ENCODE peak calls at places on chromosomes 12 and 14, in seven cellular contexts. U, C, A, W, L, E and B are unnamed samples.

GRCh38 chr14:38135096-38135495 is 72.6 kb upstream of the SSTR1 start:
- DNase-seq in U (no peak), C (no peak), A (no peak), W (no peak), L (no peak), E (no peak), B (no peak)

GRCh38 chr12:116539361-116539771 is 19.8 kb upstream of the MAP1LC3B2 start:
- DNase-seq in U (no peak), C (no peak), A (no peak), W (no peak), L (no peak), E (no peak), B (no peak)

GRCh38 chr12:132886529-132887477 is 602 bp downstream of the CHFR start:
- DNase-seq in U (no peak), C (peak; percentile 70), A (no peak), W (no peak), L (no peak), E (peak; percentile 6), B (no peak)

GRCh38 chr12:553216-554000 is 93.7 kb downstream of the B4GALNT3 start:
- DNase-seq in U (no peak), C (no peak), A (no peak), W (no peak), L (no peak), E (no peak), B (no peak)

GRCh38 chr12:67068773-67069450 is 200.2 kb upstream of the CAND1 start:
- DNase-seq in U (peak; percentile 24), C (no peak), A (no peak), W (no peak), L (no peak), E (peak; percentile 3), B (peak; percentile 21)

GRCh38 chr12:113439606-113440030 is 17.4 kb downstream of the SDSL start:
- DNase-seq in U (peak; percentile 77), C (no peak), A (no peak), W (no peak), L (no peak), E (peak; percentile 40), B (no peak)

GRCh38 chr12:111126331-111126730 is 206.0 kb upstream of the MYL2 start:
- DNase-seq in U (no peak), C (no peak), A (no peak), W (no peak), L (peak; percentile 13), E (no peak), B (no peak)

GRCh38 chr12:2411011-2411410 is 358.2 kb downstream of the CACNA1C start:
- DNase-seq in U (no peak), C (no peak), A (no peak), W (no peak), L (no peak), E (no peak), B (peak; percentile 10)

GRCh38 chr12:101298426-101298825 is 18.5 kb downstream of the UTP20 start:
- DNase-seq in U (no peak), C (no peak), A (no peak), W (no peak), L (no peak), E (no peak), B (no peak)

GRCh38 chr14:55201219-55202096 is 10.1 kb upstream of the DLGAP5 start:
- DNase-seq in U (no peak), C (no peak), A (no peak), W (no peak), L (no peak), E (peak; percentile 24), B (no peak)

GRCh38 chr14:72558721-72559120 is 335.2 kb downstream of the DPF3 start:
- DNase-seq in U (no peak), C (no peak), A (no peak), W (no peak), L (no peak), E (no peak), B (no peak)

GRCh38 chr12:103571286-103571685 is 15.8 kb upstream of the STAB2 start:
- DNase-seq in U (no peak), C (no peak), A (no peak), W (peak; percentile 26), L (no peak), E (peak; percentile 16), B (no peak)

GRCh38 chr12:15856097-15856982 is 25.8 kb upstream of the STRAP start:
- DNase-seq in U (peak; percentile 7), C (no peak), A (no peak), W (peak; percentile 68), L (peak; percentile 93), E (peak; percentile 63), B (no peak)

GRCh38 chr14:93430319-93430801 is 379 bp upstream of the UNC79 start:
- DNase-seq in U (no peak), C (no peak), A (no peak), W (no peak), L (no peak), E (no peak), B (no peak)

GRCh38 chr12:21828779-21829178 is 54.3 kb upstream of the KCNJ8 start:
- DNase-seq in U (no peak), C (peak; percentile 63), A (no peak), W (no peak), L (peak; percentile 44), E (no peak), B (no peak)

GRCh38 chr14:99910337-99911268 is 117.4 kb downstream of the EML1 start:
- DNase-seq in U (no peak), C (no peak), A (no peak), W (no peak), L (no peak), E (peak; percentile 16), B (no peak)

GRCh38 chr14:61502459-61503093 is 181.2 kb downstream of the PRKCH start:
- DNase-seq in U (no peak), C (no peak), A (no peak), W (no peak), L (no peak), E (no peak), B (no peak)

GRCh38 chr14:36661506-36662257 is at the start of gene PAX9:
- DNase-seq in U (peak; percentile 93), C (peak; percentile 87), A (no peak), W (peak; percentile 81), L (peak; percentile 89), E (peak; percentile 39), B (peak; percentile 60)

DNA sequence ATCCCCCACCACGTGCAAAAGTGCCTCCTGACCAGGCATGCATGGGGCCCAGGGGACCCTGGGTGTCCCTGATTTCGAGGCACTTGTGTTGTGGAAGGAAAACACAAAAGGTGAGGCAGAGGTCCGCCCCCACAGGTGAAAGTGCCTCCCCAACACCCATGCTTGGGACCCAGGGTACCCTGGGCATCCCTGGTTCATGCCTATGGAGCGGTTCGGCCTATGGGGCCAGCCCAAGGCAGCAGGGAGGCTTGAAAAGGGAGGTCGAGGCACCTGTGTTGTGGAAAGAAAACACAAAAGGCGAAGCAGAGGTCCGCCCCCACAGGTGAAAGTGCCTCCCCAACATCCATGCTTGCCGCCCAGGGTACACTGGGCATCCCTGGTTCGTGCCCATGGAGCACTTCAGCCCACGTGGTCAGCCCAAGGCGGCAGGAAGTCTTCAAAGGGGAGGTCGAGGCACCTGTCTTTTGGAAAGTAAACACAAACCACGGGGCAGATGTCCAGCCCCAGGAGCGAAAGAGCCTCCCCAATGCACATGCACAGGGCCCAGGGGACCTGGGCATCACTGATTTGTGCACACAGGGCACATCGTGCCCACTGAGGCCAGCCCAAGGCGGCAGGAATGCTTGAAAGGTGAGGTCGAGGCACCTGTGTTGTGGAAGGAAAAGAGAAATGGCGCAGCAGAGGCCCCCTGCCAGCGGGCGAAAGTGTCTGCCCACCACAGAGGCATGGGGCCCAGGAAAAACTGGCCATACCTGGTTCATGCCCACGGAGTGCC is 375.5 kb downstream of the ALG10 start:
- DNase-seq in U (peak; percentile 1), C (peak; percentile 42), A (peak; percentile 81), W (no peak), L (peak; percentile 1), E (no peak), B (peak; percentile 8)
- H3K9me3 ChIP-seq in U (no peaks in the 10 kb centered on the region), C (peaks cover 36% of the 10 kb centered on the region), A (no peaks in the 10 kb centered on the region), W (no peaks in the 10 kb centered on the region), L (no peaks in the 10 kb centered on the region), E (peaks cover 6% of the 10 kb centered on the region), B (no peaks in the 10 kb centered on the region)

GRCh38 chr12:48455116-48455515 is 17.2 kb upstream of the ANP32D start:
- DNase-seq in U (no peak), C (no peak), A (no peak), W (no peak), L (no peak), E (no peak), B (no peak)
- H3K4me3 ChIP-seq in U (no peak overlapping the region), C (no peak overlapping the region), A (no peak overlapping the region), W (no peak overlapping the region), L (no peak overlapping the region), E (no peak overlapping the region), B (no peak overlapping the region)

GRCh38 chr12:122837306-122838265 is 2.3 kb downstream of the HIP1R start:
- DNase-seq in U (no peak), C (no peak), A (no peak), W (no peak), L (no peak), E (peak; percentile 57), B (no peak)

GRCh38 chr12:122835693-122836026 is 403 bp downstream of the HIP1R start:
- DNase-seq in U (peak; percentile 87), C (no peak), A (no peak), W (no peak), L (no peak), E (no peak), B (no peak)

GRCh38 chr12:122834229-122834920 is 882 bp upstream of the HIP1R start:
- DNase-seq in U (no peak), C (peak; percentile 74), A (no peak), W (peak; percentile 35), L (peak; percentile 33), E (peak; percentile 58), B (no peak)

GRCh38 chr12:122834921-122835692 is at the start of gene HIP1R:
- DNase-seq in U (peak; percentile 93), C (peak; percentile 69), A (no peak), W (peak; percentile 16), L (no peak), E (no peak), B (no peak)

DNA sequence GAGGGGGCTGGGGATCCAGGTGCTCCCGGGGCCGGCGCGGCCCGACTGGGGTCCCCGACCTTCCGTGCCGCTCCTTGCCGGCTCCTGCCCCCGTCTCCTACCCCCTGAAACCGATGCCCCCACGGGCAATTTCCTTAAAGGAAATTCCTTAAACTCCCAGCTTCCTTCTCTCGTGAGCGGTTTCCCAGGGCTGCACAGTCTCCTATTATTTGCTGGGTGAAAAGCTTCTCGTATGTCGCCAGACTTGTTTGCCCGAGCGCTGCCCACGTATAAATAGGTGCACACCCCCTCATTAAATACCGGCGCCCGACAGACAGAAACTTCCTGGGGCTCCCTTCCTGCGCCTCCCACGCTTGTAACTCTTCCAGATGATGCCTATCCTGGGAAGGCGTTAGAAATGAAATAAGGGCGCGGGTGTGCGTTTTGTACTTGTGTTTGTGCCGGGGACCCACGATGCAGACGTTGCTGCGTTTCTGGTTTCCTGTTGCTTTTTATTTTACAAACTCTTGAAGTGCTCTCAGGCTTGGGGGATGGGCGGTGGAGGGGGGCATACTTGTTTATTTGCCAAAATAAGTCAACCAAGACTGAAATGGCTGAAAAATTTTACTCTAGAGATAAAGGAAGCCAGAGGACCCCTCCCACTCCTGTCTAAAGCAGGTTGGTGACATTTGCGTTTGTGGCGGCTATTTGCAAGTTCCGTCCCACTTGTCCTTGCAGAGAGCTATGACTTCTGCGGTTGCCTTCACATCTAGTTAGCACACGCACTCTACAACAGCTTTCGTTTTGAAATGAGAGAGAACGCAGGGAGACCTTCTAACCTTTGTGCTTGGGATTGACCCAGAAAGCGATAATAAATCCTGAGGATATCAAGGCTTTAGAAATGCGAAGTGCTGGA is 1.0 kb downstream of the HIP1R start:
- DNase-seq in U (peak; percentile 54), C (peak; percentile 71), A (no peak), W (no peak), L (no peak), E (peak; percentile 66), B (no peak)
- TF ChIP-seq POLR2A in U (no peak), C (no peak), A (no peak), W (no peak), L (no peak), E (no peak), B (no peak)

GRCh38 chr12:34361721-34362316 is 339.5 kb downstream of the ALG10 start:
- DNase-seq in U (no peak), C (no peak), A (no peak), W (no peak), L (no peak), E (no peak), B (no peak)
- H3K9me3 ChIP-seq in U (no peaks in the 10 kb centered on the region), C (peaks cover 40% of the 10 kb centered on the region), A (no peaks in the 10 kb centered on the region), W (no peaks in the 10 kb centered on the region), L (no peaks in the 10 kb centered on the region), E (no peaks in the 10 kb centered on the region), B (peaks cover 26% of the 10 kb centered on the region)